ENCODE peak calls at places on chromosomes 6 and 20, in six cellular contexts. One of them, this sample, is unnamed.

GRCh38 chr6:161924516-161925116 is 650.8 kb upstream of the AGPAT4 start:
- DNase-seq in astrocyte: peak
- DNase-seq in cardiac muscle cell: no peak
- DNase-seq in substantia nigra: no peak
- DNase-seq in AG04450: no peak
- DNase-seq in SJSA1: no peak
- DNase-seq in this sample: no peak

GRCh38 chr6:36357872-36358234 is 21.2 kb upstream of the BNIP5 start:
- DNase-seq in astrocyte: no peak
- DNase-seq in cardiac muscle cell: no peak
- DNase-seq in substantia nigra: no peak
- DNase-seq in AG04450: no peak
- DNase-seq in SJSA1: no peak
- DNase-seq in this sample: no peak

GRCh38 chr6:28589952-28590340 is 64.3 kb downstream of the GPX5 start:
- DNase-seq in astrocyte: no peak
- DNase-seq in cardiac muscle cell: no peak
- DNase-seq in substantia nigra: no peak
- DNase-seq in AG04450: no peak
- DNase-seq in SJSA1: no peak
- DNase-seq in this sample: no peak

GRCh38 chr6:134318396-134319281 is 727 bp upstream of the SGK1 start:
- DNase-seq in astrocyte: no peak
- DNase-seq in cardiac muscle cell: no peak
- DNase-seq in substantia nigra: no peak
- DNase-seq in AG04450: no peak
- DNase-seq in SJSA1: no peak
- DNase-seq in this sample: no peak

GRCh38 chr20:25031241-25031640 is 26.7 kb downstream of the ACSS1 start:
- DNase-seq in astrocyte: no peak
- DNase-seq in cardiac muscle cell: no peak
- DNase-seq in substantia nigra: no peak
- DNase-seq in AG04450: no peak
- DNase-seq in SJSA1: no peak
- DNase-seq in this sample: no peak

GRCh38 chr6:44219053-44219814 is 2.5 kb downstream of the MYMX start:
- DNase-seq in astrocyte: peak
- DNase-seq in cardiac muscle cell: peak
- DNase-seq in substantia nigra: peak
- DNase-seq in AG04450: no peak
- DNase-seq in SJSA1: no peak
- DNase-seq in this sample: peak

GRCh38 chr6:105596284-105596755 is 193.4 kb upstream of the PREP start:
- DNase-seq in astrocyte: peak
- DNase-seq in cardiac muscle cell: peak
- DNase-seq in substantia nigra: no peak
- DNase-seq in AG04450: peak
- DNase-seq in SJSA1: peak
- DNase-seq in this sample: no peak

GRCh38 chr6:95127266-95127665 is 450.1 kb upstream of the MANEA start:
- DNase-seq in astrocyte: no peak
- DNase-seq in cardiac muscle cell: no peak
- DNase-seq in substantia nigra: no peak
- DNase-seq in AG04450: no peak
- DNase-seq in SJSA1: no peak
- DNase-seq in this sample: no peak

GRCh38 chr20:19427480-19427879 is 215.0 kb downstream of the SLC24A3 start:
- DNase-seq in astrocyte: no peak
- DNase-seq in cardiac muscle cell: no peak
- DNase-seq in substantia nigra: no peak
- DNase-seq in AG04450: no peak
- DNase-seq in SJSA1: no peak
- DNase-seq in this sample: no peak

GRCh38 chr6:153538491-153538890 is 407.4 kb upstream of the RGS17 start:
- DNase-seq in astrocyte: no peak
- DNase-seq in cardiac muscle cell: peak
- DNase-seq in substantia nigra: no peak
- DNase-seq in AG04450: no peak
- DNase-seq in SJSA1: no peak
- DNase-seq in this sample: no peak

GRCh38 chr20:36431604-36432003 is 109.7 kb upstream of the MYL9 start:
- DNase-seq in astrocyte: no peak
- DNase-seq in cardiac muscle cell: no peak
- DNase-seq in substantia nigra: no peak
- DNase-seq in AG04450: no peak
- DNase-seq in SJSA1: no peak
- DNase-seq in this sample: no peak

GRCh38 chr20:1150218-1150617 is 31.8 kb downstream of the PSMF1 start:
- DNase-seq in astrocyte: peak
- DNase-seq in cardiac muscle cell: peak
- DNase-seq in substantia nigra: no peak
- DNase-seq in AG04450: no peak
- DNase-seq in SJSA1: no peak
- DNase-seq in this sample: no peak

GRCh38 chr20:24768226-24768625 is 180.8 kb upstream of the CST7 start:
- DNase-seq in astrocyte: peak
- DNase-seq in cardiac muscle cell: peak
- DNase-seq in substantia nigra: no peak
- DNase-seq in AG04450: no peak
- DNase-seq in SJSA1: peak
- DNase-seq in this sample: no peak

GRCh38 chr20:1887321-1887720 is 7.9 kb upstream of the SIRPA start:
- DNase-seq in astrocyte: no peak
- DNase-seq in cardiac muscle cell: no peak
- DNase-seq in substantia nigra: no peak
- DNase-seq in AG04450: no peak
- DNase-seq in SJSA1: no peak
- DNase-seq in this sample: peak

GRCh38 chr6:3789018-3789895 is 37.7 kb upstream of the PXDC1 start:
- DNase-seq in astrocyte: peak
- DNase-seq in cardiac muscle cell: peak
- DNase-seq in substantia nigra: no peak
- DNase-seq in AG04450: peak
- DNase-seq in SJSA1: no peak
- DNase-seq in this sample: no peak

GRCh38 chr6:90397929-90398674 is 101.5 kb upstream of the BACH2 start:
- DNase-seq in astrocyte: peak
- DNase-seq in cardiac muscle cell: no peak
- DNase-seq in substantia nigra: no peak
- DNase-seq in AG04450: no peak
- DNase-seq in SJSA1: no peak
- DNase-seq in this sample: peak

GRCh38 chr6:127176175-127176574 is 57.7 kb downstream of the RSPO3 start:
- DNase-seq in astrocyte: peak
- DNase-seq in cardiac muscle cell: peak
- DNase-seq in substantia nigra: no peak
- DNase-seq in AG04450: no peak
- DNase-seq in SJSA1: peak
- DNase-seq in this sample: peak

GRCh38 chr20:17721802-17722486 is 22.2 kb downstream of the BANF2 start:
- DNase-seq in astrocyte: no peak
- DNase-seq in cardiac muscle cell: peak
- DNase-seq in substantia nigra: no peak
- DNase-seq in AG04450: no peak
- DNase-seq in SJSA1: no peak
- DNase-seq in this sample: no peak

GRCh38 chr6:27642744-27643456 is 170.0 kb upstream of the ZNF184 start:
- DNase-seq in astrocyte: no peak
- DNase-seq in cardiac muscle cell: no peak
- DNase-seq in substantia nigra: no peak
- DNase-seq in AG04450: no peak
- DNase-seq in SJSA1: no peak
- DNase-seq in this sample: no peak

GRCh38 chr6:39303425-39304153 is 10.6 kb downstream of the KCNK17 start:
- DNase-seq in astrocyte: no peak
- DNase-seq in cardiac muscle cell: no peak
- DNase-seq in substantia nigra: no peak
- DNase-seq in AG04450: no peak
- DNase-seq in SJSA1: no peak
- DNase-seq in this sample: no peak

GRCh38 chr6:157317129-157317814 is 6.0 kb downstream of the TMEM242 start:
- DNase-seq in astrocyte: peak
- DNase-seq in cardiac muscle cell: peak
- DNase-seq in substantia nigra: no peak
- DNase-seq in AG04450: peak
- DNase-seq in SJSA1: peak
- DNase-seq in this sample: peak

GRCh38 chr6:5084192-5084786 is 852 bp upstream of the PPP1R3G start:
- DNase-seq in astrocyte: no peak
- DNase-seq in cardiac muscle cell: no peak
- DNase-seq in substantia nigra: no peak
- DNase-seq in AG04450: no peak
- DNase-seq in SJSA1: no peak
- DNase-seq in this sample: no peak
- H3K27ac ChIP-seq in astrocyte: no peak
- H3K27ac ChIP-seq in cardiac muscle cell: no peak
- H3K27ac ChIP-seq in substantia nigra: peak
- H3K27ac ChIP-seq in AG04450: no peak
- H3K27ac ChIP-seq in SJSA1: no peak
- H3K27ac ChIP-seq in this sample: no peak

GRCh38 chr6:129494586-129494985 is 215.4 kb downstream of the ARHGAP18 start:
- DNase-seq in astrocyte: no peak
- DNase-seq in cardiac muscle cell: no peak
- DNase-seq in substantia nigra: no peak
- DNase-seq in AG04450: no peak
- DNase-seq in SJSA1: no peak
- DNase-seq in this sample: no peak

GRCh38 chr6:129491436-129491835 is 218.5 kb downstream of the ARHGAP18 start:
- DNase-seq in astrocyte: peak
- DNase-seq in cardiac muscle cell: no peak
- DNase-seq in substantia nigra: no peak
- DNase-seq in AG04450: no peak
- DNase-seq in SJSA1: no peak
- DNase-seq in this sample: no peak

GRCh38 chr6:129492260-129492659 is 217.7 kb downstream of the ARHGAP18 start:
- DNase-seq in astrocyte: peak
- DNase-seq in cardiac muscle cell: no peak
- DNase-seq in substantia nigra: no peak
- DNase-seq in AG04450: no peak
- DNase-seq in SJSA1: no peak
- DNase-seq in this sample: no peak

GRCh38 chr6:129493396-129493902 is 216.5 kb downstream of the ARHGAP18 start:
- DNase-seq in astrocyte: peak
- DNase-seq in cardiac muscle cell: no peak
- DNase-seq in substantia nigra: no peak
- DNase-seq in AG04450: no peak
- DNase-seq in SJSA1: peak
- DNase-seq in this sample: peak

DNA sequence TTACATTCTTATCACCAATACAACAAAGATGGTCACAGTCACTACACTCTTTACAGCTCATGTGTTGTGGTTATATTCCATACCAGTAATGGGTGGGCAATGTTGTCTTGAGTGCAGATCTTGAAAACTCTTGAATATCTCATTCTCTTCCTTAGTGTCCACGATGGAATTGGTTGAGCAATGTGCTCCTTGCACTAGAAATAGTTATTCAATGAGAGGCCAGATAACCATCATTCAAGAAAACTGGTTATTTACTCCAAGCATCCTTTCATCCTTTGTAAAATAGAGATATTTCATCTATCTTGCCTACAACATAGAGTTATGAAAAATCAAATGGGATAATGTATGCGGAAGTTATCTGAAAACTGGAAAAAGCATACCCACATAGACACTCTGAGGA is 215.9 kb downstream of the ARHGAP18 start:
- DNase-seq in astrocyte: peak
- DNase-seq in cardiac muscle cell: no peak
- DNase-seq in substantia nigra: no peak
- DNase-seq in AG04450: no peak
- DNase-seq in SJSA1: no peak
- DNase-seq in this sample: no peak
- H3K27ac ChIP-seq in astrocyte: peak
- H3K27ac ChIP-seq in cardiac muscle cell: no peak
- H3K27ac ChIP-seq in substantia nigra: no peak
- H3K27ac ChIP-seq in AG04450: no peak
- H3K27ac ChIP-seq in SJSA1: no peak
- H3K27ac ChIP-seq in this sample: peak

GRCh38 chr6:15515226-15515625 is 147.6 kb downstream of the DTNBP1 start:
- DNase-seq in astrocyte: no peak
- DNase-seq in cardiac muscle cell: no peak
- DNase-seq in substantia nigra: no peak
- DNase-seq in AG04450: no peak
- DNase-seq in SJSA1: no peak
- DNase-seq in this sample: no peak

GRCh38 chr6:15513131-15513771 is 149.6 kb downstream of the DTNBP1 start:
- DNase-seq in astrocyte: no peak
- DNase-seq in cardiac muscle cell: no peak
- DNase-seq in substantia nigra: no peak
- DNase-seq in AG04450: no peak
- DNase-seq in SJSA1: no peak
- DNase-seq in this sample: no peak

GRCh38 chr6:15512126-15512525 is 150.7 kb downstream of the DTNBP1 start:
- DNase-seq in astrocyte: no peak
- DNase-seq in cardiac muscle cell: no peak
- DNase-seq in substantia nigra: no peak
- DNase-seq in AG04450: no peak
- DNase-seq in SJSA1: no peak
- DNase-seq in this sample: no peak

GRCh38 chr6:15515660-15516375 is 147.0 kb downstream of the DTNBP1 start:
- DNase-seq in astrocyte: no peak
- DNase-seq in cardiac muscle cell: no peak
- DNase-seq in substantia nigra: no peak
- DNase-seq in AG04450: no peak
- DNase-seq in SJSA1: no peak
- DNase-seq in this sample: no peak

GRCh38 chr6:15513801-15514711 is 148.8 kb downstream of the DTNBP1 start:
- DNase-seq in astrocyte: no peak
- DNase-seq in cardiac muscle cell: no peak
- DNase-seq in substantia nigra: no peak
- DNase-seq in AG04450: no peak
- DNase-seq in SJSA1: no peak
- DNase-seq in this sample: no peak
- H3K27ac ChIP-seq in astrocyte: no peak
- H3K27ac ChIP-seq in cardiac muscle cell: no peak
- H3K27ac ChIP-seq in substantia nigra: no peak
- H3K27ac ChIP-seq in AG04450: no peak
- H3K27ac ChIP-seq in SJSA1: no peak
- H3K27ac ChIP-seq in this sample: no peak

GRCh38 chr6:7140631-7141366 is 33.0 kb downstream of the RREB1 start:
- DNase-seq in astrocyte: peak
- DNase-seq in cardiac muscle cell: peak
- DNase-seq in substantia nigra: peak
- DNase-seq in AG04450: no peak
- DNase-seq in SJSA1: peak
- DNase-seq in this sample: peak

GRCh38 chr6:7138921-7139358 is 31.2 kb downstream of the RREB1 start:
- DNase-seq in astrocyte: no peak
- DNase-seq in cardiac muscle cell: no peak
- DNase-seq in substantia nigra: no peak
- DNase-seq in AG04450: no peak
- DNase-seq in SJSA1: no peak
- DNase-seq in this sample: no peak

GRCh38 chr6:7142228-7142801 is 34.6 kb downstream of the RREB1 start:
- DNase-seq in astrocyte: no peak
- DNase-seq in cardiac muscle cell: no peak
- DNase-seq in substantia nigra: no peak
- DNase-seq in AG04450: no peak
- DNase-seq in SJSA1: no peak
- DNase-seq in this sample: no peak

GRCh38 chr6:7138111-7138510 is 30.4 kb downstream of the RREB1 start:
- DNase-seq in astrocyte: no peak
- DNase-seq in cardiac muscle cell: no peak
- DNase-seq in substantia nigra: no peak
- DNase-seq in AG04450: no peak
- DNase-seq in SJSA1: no peak
- DNase-seq in this sample: no peak

GRCh38 chr6:7139835-7140470 is 32.2 kb downstream of the RREB1 start:
- DNase-seq in astrocyte: no peak
- DNase-seq in cardiac muscle cell: no peak
- DNase-seq in substantia nigra: no peak
- DNase-seq in AG04450: no peak
- DNase-seq in SJSA1: no peak
- DNase-seq in this sample: no peak
- H3K27ac ChIP-seq in astrocyte: no peak
- H3K27ac ChIP-seq in cardiac muscle cell: no peak
- H3K27ac ChIP-seq in substantia nigra: no peak
- H3K27ac ChIP-seq in AG04450: no peak
- H3K27ac ChIP-seq in SJSA1: no peak
- H3K27ac ChIP-seq in this sample: no peak